ENCODE peak calls at places on chromosomes 7 and 10, in six cellular contexts. D is tibial nerve, I is HS-5, Q is NCI-H2081 treated with DMSO at 0.1 percent for 48 hours, F is D341Med, J is fibroblast of mammary gland. X is an unnamed sample.

GRCh38 chr7:151249732-151250072 is 1.2 kb upstream of the SMARCD3 start:
- DNase-seq in D (no peak), I (no peak), Q (no peak), F (no peak), J (no peak), X (peak)

GRCh38 chr7:87445897-87446296 is 29.6 kb downstream of the ABCB4 start:
- DNase-seq in D (no peak), I (no peak), Q (no peak), F (no peak), J (no peak), X (no peak)

GRCh38 chr10:22807238-22807637 is 92.9 kb upstream of the PIP4K2A start:
- DNase-seq in D (no peak), I (no peak), Q (no peak), F (no peak), J (no peak), X (no peak)

GRCh38 chr10:43137701-43137970 is 609 bp upstream of the CSGALNACT2 start:
- DNase-seq in D (no peak), I (no peak), Q (no peak), F (peak), J (peak), X (no peak)

GRCh38 chr10:6279540-6280267 is 77.0 kb downstream of the PFKFB3 start:
- DNase-seq in D (no peak), I (no peak), Q (no peak), F (no peak), J (peak), X (no peak)

GRCh38 chr10:99834410-99834809 is 52.0 kb downstream of the ABCC2 start:
- DNase-seq in D (no peak), I (peak), Q (no peak), F (no peak), J (peak), X (no peak)

GRCh38 chr7:47572101-47572460 is 9.8 kb downstream of the TNS3 start:
- DNase-seq in D (no peak), I (no peak), Q (peak), F (no peak), J (no peak), X (no peak)

GRCh38 chr7:40008218-40008815 is 58.3 kb downstream of the CDK13 start:
- DNase-seq in D (no peak), I (no peak), Q (no peak), F (no peak), J (peak), X (no peak)

GRCh38 chr7:39880556-39880955 is 69.5 kb upstream of the CDK13 start:
- DNase-seq in D (no peak), I (peak), Q (no peak), F (no peak), J (peak), X (no peak)

GRCh38 chr10:11742009-11742778 is at the start of gene ECHDC3:
- DNase-seq in D (no peak), I (no peak), Q (no peak), F (peak), J (peak), X (peak)